ENCODE peak calls at places on chromosomes 7 and 10, in four cellular contexts. O is prostate gland, E is right lobe of liver, V is Peyer's patch. D is an unnamed sample.

GRCh38 chr10:125117941-125118630 is 42.3 kb downstream of the CTBP2 start:
- DNase-seq in O (peak), E (no peak), V (peak), D (peak)

GRCh38 chr10:95742529-95742884 is 13.5 kb upstream of the ENTPD1 start:
- DNase-seq in O (peak), E (no peak), V (no peak), D (no peak)

GRCh38 chr10:76231258-76231934 is 800.0 kb downstream of the LRMDA start:
- DNase-seq in O (no peak), E (no peak), V (no peak), D (no peak)

GRCh38 chr7:155388561-155388960 is 69.4 kb upstream of the EN2 start:
- DNase-seq in O (no peak), E (no peak), V (no peak), D (no peak)

GRCh38 chr10:48465860-48466521 is 138.9 kb downstream of the ARHGAP22 start:
- DNase-seq in O (no peak), E (no peak), V (peak), D (no peak)

GRCh38 chr10:123928427-123928826 is 36.8 kb upstream of the CPXM2 start:
- DNase-seq in O (no peak), E (no peak), V (no peak), D (no peak)

GRCh38 chr10:80289451-80290287 is at the start of gene MAT1A:
- DNase-seq in O (peak), E (peak), V (no peak), D (peak)

GRCh38 chr10:3325954-3326353 is 153.4 kb upstream of the PITRM1 start:
- DNase-seq in O (no peak), E (no peak), V (no peak), D (no peak)

GRCh38 chr7:149140784-149141183 is 6.5 kb upstream of the ZNF398 start:
- DNase-seq in O (no peak), E (no peak), V (no peak), D (no peak)

DNA sequence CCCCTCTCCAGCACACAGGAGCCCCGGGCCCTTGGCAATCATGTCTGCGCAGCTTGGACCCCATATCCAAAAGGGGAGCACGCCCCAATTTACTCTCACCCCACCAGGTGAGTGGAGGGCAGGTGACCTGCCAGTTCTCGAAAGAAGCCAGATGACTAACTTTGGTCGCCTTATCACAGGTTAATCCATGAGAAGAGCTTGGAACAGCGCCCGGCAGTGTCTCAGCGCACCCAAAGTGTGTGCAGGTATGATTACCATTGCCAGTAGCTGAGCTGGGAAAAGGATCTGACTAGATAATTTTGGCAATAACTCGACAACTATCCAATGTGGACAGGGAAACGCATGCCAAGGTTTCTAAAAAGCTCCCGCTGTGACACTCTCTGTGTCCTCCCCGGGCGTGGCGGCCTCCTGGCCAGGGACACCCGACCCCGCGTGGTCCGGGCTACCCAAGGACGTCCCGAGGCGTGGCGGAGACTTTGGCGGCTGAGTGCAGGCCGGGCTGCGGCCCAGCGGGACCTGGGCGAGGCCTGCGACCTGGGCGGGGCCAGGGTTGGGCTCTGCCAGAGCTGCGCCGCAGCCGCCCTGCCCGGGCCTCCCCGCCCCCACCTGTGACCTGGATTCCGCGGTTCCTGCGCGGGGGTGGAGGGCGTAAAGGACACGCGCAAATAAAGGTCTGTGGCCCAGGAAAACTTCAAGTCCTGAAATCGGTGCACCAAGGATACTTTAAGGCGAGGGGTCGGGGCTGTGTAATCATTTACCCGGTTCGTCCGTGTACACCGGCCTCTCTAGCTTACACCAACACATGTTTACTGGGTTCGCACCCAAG is 13.7 kb upstream of the WAPL start:
- DNase-seq in O (peak), E (peak), V (peak), D (peak)
- TF ChIP-seq POLR2A in O (no peak), E (peak), V (no peak), D (no peak)

GRCh38 chr10:102112210-102112817 is 7.9 kb downstream of the LDB1 start:
- DNase-seq in O (no peak), E (no peak), V (no peak), D (no peak)
- TF ChIP-seq POLR2A in O (no peak), E (no peak), V (no peak), D (no peak)

DNA sequence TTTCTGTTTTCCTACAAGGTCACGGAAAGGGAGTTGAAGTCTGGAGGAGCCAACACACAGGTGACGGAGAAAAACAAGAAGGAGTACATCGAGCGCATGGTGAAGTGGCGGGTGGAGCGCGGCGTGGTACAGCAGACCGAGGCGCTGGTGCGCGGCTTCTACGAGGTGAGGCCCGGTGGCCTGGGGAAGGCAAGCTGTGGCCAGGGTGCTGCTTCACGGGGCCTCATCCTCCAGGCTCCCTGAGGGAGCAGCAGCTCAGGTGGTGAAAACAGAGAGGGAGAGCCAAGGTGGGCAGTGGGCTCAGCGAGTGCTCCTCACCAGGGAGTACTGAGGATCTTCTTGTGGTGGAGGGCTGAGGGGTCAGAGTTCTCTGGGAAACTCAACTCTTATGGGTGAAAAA is 32.5 kb upstream of the STK17A start:
- DNase-seq in O (no peak), E (no peak), V (no peak), D (no peak)
- TF ChIP-seq POLR2A in O (no peak), E (no peak), V (no peak), D (no peak)

GRCh38 chr7:152675761-152676636 is at the start of gene XRCC2:
- DNase-seq in O (peak), E (peak), V (peak), D (peak)
- TF ChIP-seq POLR2A in O (peak), E (peak), V (peak), D (peak)

DNA sequence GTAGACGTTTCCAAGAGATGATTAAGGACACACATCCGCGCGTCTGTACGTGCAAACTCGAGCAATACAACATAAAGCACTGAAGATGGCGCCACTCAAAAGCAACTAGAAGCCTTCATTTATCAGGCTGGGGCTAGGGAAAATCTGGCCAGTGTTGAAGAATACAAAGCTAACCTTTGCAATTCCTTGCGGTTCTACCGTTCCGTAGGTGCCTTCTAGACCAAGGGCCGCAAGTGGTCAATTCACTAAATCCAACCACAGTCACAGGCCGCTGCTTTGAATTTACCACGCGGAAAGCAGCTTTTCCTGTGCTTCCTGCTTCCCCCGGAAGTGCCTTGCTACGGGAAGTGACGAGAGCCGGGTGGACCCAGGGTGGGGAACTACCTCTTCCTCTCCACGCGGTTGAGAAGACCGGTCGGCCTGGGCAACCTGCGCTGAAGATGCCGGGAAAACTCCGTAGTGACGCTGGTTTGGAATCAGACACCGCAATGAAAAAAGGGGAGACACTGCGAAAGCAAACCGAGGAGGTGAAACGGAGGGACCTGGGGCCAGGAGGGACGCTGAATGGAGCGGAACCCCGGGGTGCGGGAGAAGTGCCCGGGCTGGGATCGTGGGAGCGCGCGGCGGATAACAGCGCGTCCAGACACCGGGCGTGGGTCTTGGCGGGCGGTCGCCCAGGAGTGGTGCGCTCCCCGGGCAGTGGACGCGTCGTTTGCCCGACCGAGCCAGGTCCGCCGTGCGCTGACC is at the start of gene DDX21:
- DNase-seq in O (peak), E (peak), V (peak), D (peak)
- TF ChIP-seq POLR2A in O (peak), E (peak), V (peak), D (peak)

GRCh38 chr7:80851896-80852476 is 66.9 kb downstream of the SEMA3C start:
- DNase-seq in O (no peak), E (no peak), V (no peak), D (no peak)
- TF ChIP-seq POLR2A in O (no peak), E (no peak), V (no peak), D (no peak)

GRCh38 chr10:72687035-72687434 is 4.9 kb upstream of the MCU start:
- DNase-seq in O (no peak), E (no peak), V (no peak), D (no peak)
- TF ChIP-seq POLR2A in O (no peak), E (no peak), V (no peak), D (no peak)

GRCh38 chr7:2355079-2356008 is 717 bp downstream of the EIF3B start:
- DNase-seq in O (no peak), E (peak), V (no peak), D (peak)
- TF ChIP-seq POLR2A in O (no peak), E (no peak), V (no peak), D (no peak)

D was measured in ovary.